ENCODE peak calls at places on chromosomes 7 and 10, in eight cellular contexts. P is hepatocyte, I is epithelial cell of esophagus, Q is OCI-LY7, N is WTC11, J is Peyer's patch, F is A549, M is RWPE1. C is an unnamed sample.

GRCh38 chr7:144824360-144824759 is 11.5 kb downstream of the TPK1 start:
- DNase-seq in P (no peak), I (peak), Q (no peak), N (no peak), J (no peak), F (no peak), M (peak), C (no peak)

GRCh38 chr7:14504134-14504533 is 398.4 kb downstream of the DGKB start:
- DNase-seq in P (no peak), I (peak), Q (no peak), N (peak), J (no peak), F (no peak), M (no peak), C (no peak)

GRCh38 chr7:68015565-68016532 is 1019.2 kb downstream of the TYW1 start:
- DNase-seq in P (no peak), I (no peak), Q (no peak), N (no peak), J (no peak), F (no peak), M (no peak), C (no peak)

GRCh38 chr7:150742286-150742968 is 5.2 kb downstream of the GIMAP5 start:
- DNase-seq in P (no peak), I (no peak), Q (no peak), N (no peak), J (no peak), F (no peak), M (no peak), C (no peak)

GRCh38 chr7:47973739-47974138 is 5.7 kb downstream of the HUS1 start:
- DNase-seq in P (no peak), I (no peak), Q (no peak), N (no peak), J (no peak), F (no peak), M (no peak), C (no peak)

GRCh38 chr7:47285860-47286491 is 295.9 kb downstream of the TNS3 start:
- DNase-seq in P (no peak), I (no peak), Q (no peak), N (no peak), J (no peak), F (no peak), M (no peak), C (no peak)

GRCh38 chr7:129517931-129518330 is 15.6 kb downstream of the SMKR1 start:
- DNase-seq in P (no peak), I (no peak), Q (no peak), N (no peak), J (no peak), F (no peak), M (no peak), C (no peak)

GRCh38 chr7:119959811-119960210 is 313.2 kb upstream of the KCND2 start:
- DNase-seq in P (no peak), I (peak), Q (no peak), N (no peak), J (no peak), F (no peak), M (peak), C (no peak)

GRCh38 chr7:92612501-92612900 is 22.3 kb upstream of the FAM133B start:
- DNase-seq in P (no peak), I (no peak), Q (no peak), N (no peak), J (no peak), F (no peak), M (no peak), C (no peak)

GRCh38 chr10:4316166-4316810 is 509.7 kb upstream of the AKR1E2 start:
- DNase-seq in P (no peak), I (peak), Q (no peak), N (no peak), J (no peak), F (no peak), M (no peak), C (no peak)

DNA sequence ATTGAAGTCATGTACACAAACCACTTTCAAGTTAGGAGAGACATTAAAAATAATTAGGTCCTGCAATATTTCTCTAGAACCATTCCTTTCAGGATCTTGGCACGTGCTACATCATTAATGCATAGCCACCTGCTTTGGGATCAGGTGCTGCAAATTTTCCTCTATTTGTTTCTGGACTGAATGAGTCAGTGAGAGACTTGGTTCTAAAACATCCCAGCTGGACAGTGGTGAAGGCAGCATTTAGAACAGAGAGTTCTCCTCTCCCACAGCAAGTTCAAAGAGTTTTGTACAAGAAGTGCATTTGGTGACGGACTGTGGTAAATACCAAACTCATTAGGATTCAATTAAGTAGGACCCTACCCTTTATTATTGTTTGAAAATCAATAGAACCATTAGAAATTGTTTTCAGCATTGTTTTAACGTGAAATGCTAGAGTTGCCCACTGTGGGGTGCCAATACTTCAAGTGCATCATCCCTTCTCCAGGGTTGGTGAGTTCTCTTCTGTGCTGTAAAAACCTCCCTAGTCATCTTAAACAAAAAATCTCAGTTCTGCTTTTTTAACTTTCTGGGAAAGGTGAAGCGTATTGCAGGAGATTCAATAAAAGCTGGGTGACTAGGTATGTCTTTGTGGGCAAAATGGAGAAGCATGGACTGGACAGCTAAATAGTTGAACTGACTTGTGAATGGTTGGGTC is 698.9 kb downstream of the SUGCT start:
- DNase-seq in P (no peak), I (peak), Q (peak), N (no peak), J (no peak), F (no peak), M (peak), C (no peak)
- TF ChIP-seq CTCF in P (peak), I (peak), Q (peak), N (no peak), J (no peak), F (no peak), M (no peak), C (no peak)

DNA sequence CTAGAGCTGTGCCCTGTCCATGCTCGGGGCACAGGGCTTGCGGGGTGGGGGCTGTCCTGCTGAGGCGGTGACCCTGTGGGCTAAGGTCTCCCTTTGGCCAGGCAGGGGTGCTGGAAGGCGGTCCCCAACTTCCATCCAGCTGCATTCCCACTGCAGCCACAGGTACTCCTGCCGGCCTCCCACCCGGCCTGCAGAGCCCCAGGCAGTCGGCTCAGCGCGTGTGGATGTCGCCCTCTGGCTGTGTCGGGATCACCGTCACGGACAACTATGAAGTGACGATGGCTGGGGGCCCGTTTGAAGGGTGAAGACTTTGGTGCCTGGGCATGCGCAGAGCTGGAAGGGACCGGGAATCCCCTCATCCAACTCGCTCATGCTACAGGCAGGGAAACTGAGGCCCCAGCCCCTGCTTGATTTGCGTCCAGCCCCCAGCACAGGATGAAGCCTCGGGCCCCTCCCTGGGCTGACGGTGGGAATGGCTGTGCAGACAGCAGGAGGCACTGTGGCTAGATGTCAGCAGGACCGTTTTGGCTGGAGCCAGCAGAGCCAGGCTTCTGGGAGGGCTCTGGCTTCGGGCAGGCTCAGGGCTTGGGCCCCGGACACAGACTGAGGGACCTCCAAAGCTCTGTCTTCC is 2.3 kb upstream of the TMEM184A start:
- DNase-seq in P (peak), I (no peak), Q (peak), N (peak), J (no peak), F (no peak), M (no peak), C (no peak)
- TF ChIP-seq CTCF in P (peak), I (no peak), Q (peak), N (no peak), J (peak), F (peak), M (no peak), C (no peak)

DNA sequence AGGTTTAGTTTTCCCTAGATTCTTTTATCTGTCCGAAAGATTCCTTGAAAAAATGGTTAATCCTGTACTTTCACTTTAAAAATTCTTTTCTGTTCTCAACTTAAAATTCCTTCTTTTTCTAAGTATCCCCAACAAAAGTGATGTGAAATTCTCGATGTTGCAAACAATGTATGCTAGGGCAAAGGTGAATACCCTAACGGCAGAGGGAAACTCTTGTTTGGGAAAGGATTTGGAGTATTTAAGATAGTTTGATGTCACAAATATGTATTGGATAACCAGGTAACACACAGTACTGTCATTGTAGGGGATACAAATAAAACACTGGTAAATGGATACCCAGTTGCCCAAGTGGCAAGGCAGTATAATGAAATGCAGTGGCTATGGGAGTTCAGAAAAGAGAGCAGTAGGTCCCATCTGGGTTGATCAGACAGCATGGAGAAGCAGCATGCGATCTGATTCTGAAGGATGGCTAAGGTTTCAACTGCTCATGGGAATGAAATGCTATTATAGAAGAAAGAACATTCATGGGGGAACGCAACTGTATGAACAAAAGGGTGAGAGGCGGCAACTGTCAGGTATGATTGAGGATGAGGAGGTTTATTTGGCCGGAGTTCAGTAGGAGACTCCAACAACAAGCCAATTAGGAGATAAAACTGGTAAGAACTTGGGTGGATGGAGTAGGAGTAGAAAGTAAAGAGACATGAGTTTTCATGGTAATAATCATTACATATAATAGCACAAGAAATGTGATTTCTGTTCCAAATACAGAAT is 3.2 kb upstream of the EPC1 start:
- DNase-seq in P (no peak), I (no peak), Q (no peak), N (no peak), J (no peak), F (no peak), M (no peak), C (no peak)
- TF ChIP-seq CTCF in P (no peak), I (no peak), Q (no peak), N (no peak), J (no peak), F (no peak), M (no peak), C (no peak)

DNA sequence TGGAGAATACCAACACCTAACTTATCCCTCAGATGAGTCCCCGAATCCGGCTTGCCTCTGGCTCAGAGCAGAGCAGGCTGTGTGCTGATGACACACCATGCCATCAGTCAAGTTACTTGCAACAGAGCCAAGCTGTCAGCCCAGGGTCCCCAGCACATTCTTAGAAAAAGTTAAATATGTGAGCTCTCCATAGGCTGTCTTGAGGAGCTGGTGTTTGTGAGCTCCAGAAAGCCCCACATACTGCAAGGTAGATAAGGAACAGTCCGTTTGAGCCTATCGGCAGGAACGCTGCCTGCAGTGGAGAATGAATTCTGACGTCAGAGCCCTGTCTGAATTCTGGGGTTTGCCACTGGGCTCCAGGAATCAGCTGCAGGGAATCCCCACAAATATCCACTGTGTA is 3.8 kb downstream of the SFXN4 start:
- DNase-seq in P (no peak), I (peak), Q (no peak), N (no peak), J (no peak), F (no peak), M (no peak), C (no peak)
- TF ChIP-seq CTCF in P (no peak), I (no peak), Q (no peak), N (no peak), J (no peak), F (no peak), M (no peak), C (peak)

GRCh38 chr10:78029294-78030226 is at the start of gene POLR3A:
- DNase-seq in P (peak), I (peak), Q (peak), N (peak), J (peak), F (peak), M (peak), C (peak)
- TF ChIP-seq CTCF in P (peak), I (peak), Q (peak), N (no peak), J (peak), F (peak), M (peak), C (peak)

GRCh38 chr7:37732253-37732652 is 48.7 kb downstream of the GPR141 start:
- DNase-seq in P (peak), I (peak), Q (peak), N (peak), J (peak), F (no peak), M (no peak), C (peak)
- TF ChIP-seq CTCF in P (peak), I (peak), Q (peak), N (peak), J (peak), F (peak), M (peak), C (peak)

DNA sequence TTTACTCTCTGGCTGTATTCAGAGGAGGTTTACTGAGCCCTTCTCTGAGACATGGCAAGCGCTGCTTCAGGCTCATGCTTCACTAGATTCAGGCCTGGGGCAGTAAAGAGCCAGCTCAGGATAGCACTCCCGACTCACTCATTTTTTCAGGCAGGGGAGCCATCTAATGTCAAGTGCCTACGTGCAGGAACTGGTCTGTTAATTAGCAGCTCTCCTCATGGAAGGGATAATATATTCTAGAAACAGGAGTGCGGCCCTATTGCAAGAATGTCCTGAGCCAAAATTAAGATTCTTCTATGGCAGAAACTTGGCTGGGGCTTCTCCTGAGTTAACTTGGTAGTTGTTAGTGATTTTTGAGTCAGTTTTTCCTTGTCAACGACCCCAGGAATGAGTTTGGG is 111.3 kb downstream of the EGFR start:
- DNase-seq in P (no peak), I (peak), Q (no peak), N (no peak), J (no peak), F (peak), M (no peak), C (no peak)
- TF ChIP-seq CTCF in P (no peak), I (no peak), Q (no peak), N (no peak), J (no peak), F (no peak), M (no peak), C (no peak)

DNA sequence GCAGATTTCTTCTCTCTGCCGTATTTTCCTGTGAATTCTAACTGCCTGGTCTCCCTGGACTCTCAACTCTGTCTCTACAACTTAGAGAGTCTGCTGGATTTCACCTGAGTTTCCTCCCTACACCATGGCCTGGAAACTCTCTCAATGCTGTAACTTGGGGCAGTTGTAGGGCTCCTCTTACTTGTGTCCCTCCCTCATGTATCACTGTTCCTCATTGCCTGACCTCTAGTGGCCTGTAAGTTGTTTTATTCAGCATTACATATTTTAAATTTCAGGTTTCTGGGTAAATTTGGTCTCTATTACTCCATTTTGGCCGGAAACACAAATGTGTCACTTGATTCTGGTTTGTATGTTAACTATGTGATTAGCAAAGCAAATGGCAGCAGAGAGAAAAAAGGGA is 70.9 kb downstream of the DYNC1I1 start:
- DNase-seq in P (no peak), I (peak), Q (no peak), N (no peak), J (no peak), F (no peak), M (no peak), C (no peak)
- TF ChIP-seq CTCF in P (peak), I (no peak), Q (peak), N (no peak), J (no peak), F (peak), M (no peak), C (no peak)

GRCh38 chr10:5987747-5988146 is 10.4 kb upstream of the IL15RA start:
- DNase-seq in P (no peak), I (no peak), Q (no peak), N (no peak), J (no peak), F (no peak), M (no peak), C (no peak)
- TF ChIP-seq CTCF in P (no peak), I (no peak), Q (no peak), N (no peak), J (no peak), F (no peak), M (no peak), C (no peak)

C was measured in transverse colon.